ENCODE peak calls at places on chromosomes 5 and 9, in four cellular contexts. R is H1, S is IMR-90, O is adrenal gland. J is an unnamed sample.

GRCh38 chr5:1512541-1513291 is 11.0 kb downstream of the LPCAT1 start:
- DNase-seq in R (peak; percentile 43), S (no peak), O (peak; percentile 11), J (no peak)

GRCh38 chr5:92500752-92501151 is 1080.3 kb downstream of the NR2F1-AS1 start:
- DNase-seq in S (no peak), R (no peak), O (no peak), J (no peak)

GRCh38 chr5:78561261-78561660 is 87.3 kb downstream of the LHFPL2 start:
- DNase-seq in S (no peak), O (no peak), R (no peak), J (no peak)

GRCh38 chr5:180135128-180135955 is 63.8 kb upstream of the RNF130 start:
- DNase-seq in R (peak; percentile 33), S (peak; percentile 79), O (no peak), J (no peak)

GRCh38 chr9:127899200-127899943 is at the start of gene ST6GALNAC6:
- DNase-seq in S (peak; percentile 68), O (peak; percentile 80), R (peak; percentile 82), J (peak; percentile 93)

GRCh38 chr5:61734001-61734400 is 401.9 kb downstream of the ZSWIM6 start:
- DNase-seq in S (no peak), R (no peak), O (no peak), J (no peak)

GRCh38 chr9:107504585-107505455 is 15.3 kb upstream of the KLF4 start:
- DNase-seq in O (no peak), S (peak; percentile 93), R (no peak), J (peak; percentile 63)

GRCh38 chr9:70101265-70101664 is 57.6 kb downstream of the MAMDC2 start:
- DNase-seq in R (no peak), S (peak; percentile 85), O (no peak), J (no peak)

GRCh38 chr5:145925803-145926202 is 10.6 kb upstream of the SH3RF2 start:
- DNase-seq in R (no peak), O (no peak), S (peak; percentile 52), J (no peak)

GRCh38 chr5:30098940-30099339 is 1094.5 kb upstream of the CDH6 start:
- DNase-seq in O (no peak), S (no peak), R (no peak), J (no peak)

GRCh38 chr5:26669523-26669922 is 368.9 kb downstream of the CDH9 start:
- DNase-seq in R (no peak), O (no peak), S (no peak), J (no peak)

GRCh38 chr9:115036691-115037090 is 81.3 kb downstream of the TNC start:
- DNase-seq in S (no peak), O (no peak), R (no peak), J (no peak)

GRCh38 chr9:121783523-121784507 is 132.4 kb downstream of the DAB2IP start:
- DNase-seq in O (peak; percentile 16), S (no peak), R (no peak), J (no peak)

GRCh38 chr5:80703291-80703690 is 48.5 kb upstream of the DHFR start:
- DNase-seq in R (no peak), O (no peak), S (no peak), J (no peak)

GRCh38 chr9:3511537-3511936 is 14.3 kb downstream of the RFX3 start:
- DNase-seq in O (no peak), S (no peak), R (no peak), J (no peak)

GRCh38 chr9:37037137-37037743 is 3.2 kb upstream of the PAX5 start:
- DNase-seq in S (no peak), R (no peak), O (no peak), J (peak; percentile 78)

GRCh38 chr5:79956173-79956670 is 34.8 kb downstream of the MTX3 start:
- DNase-seq in S (peak; percentile 44), O (no peak), R (no peak), J (no peak)

GRCh38 chr5:101288633-101289032 is 385.6 kb upstream of the ST8SIA4 start:
- DNase-seq in S (no peak), O (no peak), R (no peak), J (no peak)

GRCh38 chr5:96609369-96609768 is 52.8 kb upstream of the CAST start:
- DNase-seq in S (no peak), O (no peak), R (no peak), J (no peak)

GRCh38 chr9:28056006-28056405 is 482.7 kb upstream of the C9orf72 start:
- DNase-seq in O (no peak), S (no peak), R (no peak), J (no peak)

GRCh38 chr9:99055384-99055783 is 49.5 kb upstream of the TGFBR1 start:
- DNase-seq in S (no peak), R (no peak), O (peak; percentile 52), J (no peak)

GRCh38 chr9:99059074-99059894 is 45.6 kb upstream of the TGFBR1 start:
- DNase-seq in O (no peak), S (no peak), R (no peak), J (no peak)

GRCh38 chr9:99056186-99056585 is 48.7 kb upstream of the TGFBR1 start:
- DNase-seq in R (no peak), S (no peak), O (no peak), J (no peak)

GRCh38 chr9:99056876-99057664 is 47.8 kb upstream of the TGFBR1 start:
- DNase-seq in R (no peak), S (peak; percentile 91), O (no peak), J (no peak)

DNA sequence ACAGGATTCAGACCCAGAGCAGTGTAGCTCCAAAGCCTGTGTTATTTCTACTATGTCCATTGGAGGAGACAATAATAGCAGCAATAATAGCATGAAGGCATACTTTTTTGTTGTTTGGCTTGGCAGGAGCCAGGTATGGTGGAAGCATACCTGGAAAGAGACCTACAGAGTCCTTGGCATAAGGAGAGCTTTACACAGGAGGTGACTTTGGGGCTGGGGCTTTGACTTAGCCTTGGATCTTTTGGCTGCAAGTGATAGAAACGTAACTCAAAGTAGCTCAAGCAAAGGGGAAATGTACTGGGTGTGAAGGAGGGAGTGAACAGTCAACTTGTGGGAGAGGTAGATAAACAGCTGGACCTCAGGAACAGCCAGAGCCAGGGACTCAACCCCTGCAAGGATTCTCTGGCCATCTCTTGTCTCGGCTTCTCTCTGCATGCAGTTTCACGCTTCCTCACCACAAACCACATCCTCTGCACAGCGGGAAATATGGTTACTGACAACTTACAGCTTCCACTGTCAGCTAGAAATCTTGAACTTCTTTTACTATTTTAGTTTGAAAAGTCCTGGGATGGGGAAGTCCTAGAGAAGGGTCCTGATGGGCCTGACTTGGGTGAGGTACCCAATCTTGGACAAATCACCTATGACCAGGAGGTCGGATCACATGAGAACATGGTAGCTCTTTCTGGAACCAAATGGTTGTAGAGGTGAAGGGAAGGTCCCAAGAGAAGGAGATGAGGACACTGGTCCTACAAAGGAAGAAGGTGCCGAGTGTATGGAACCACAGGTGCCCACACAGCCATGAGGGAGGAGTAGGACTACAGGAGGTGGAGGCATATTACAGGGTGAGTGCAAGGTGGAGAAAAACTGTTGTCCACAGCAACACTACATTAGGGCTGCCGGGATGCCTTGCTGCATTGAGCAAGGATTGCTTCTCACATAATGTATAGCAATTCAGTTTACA is 47.0 kb upstream of the TGFBR1 start:
- DNase-seq in S (peak; percentile 81), R (no peak), O (no peak), J (peak; percentile 42)
- TF ChIP-seq CTCF in S (no peak), R (no peak), O (no peak), J (no peak)

DNA sequence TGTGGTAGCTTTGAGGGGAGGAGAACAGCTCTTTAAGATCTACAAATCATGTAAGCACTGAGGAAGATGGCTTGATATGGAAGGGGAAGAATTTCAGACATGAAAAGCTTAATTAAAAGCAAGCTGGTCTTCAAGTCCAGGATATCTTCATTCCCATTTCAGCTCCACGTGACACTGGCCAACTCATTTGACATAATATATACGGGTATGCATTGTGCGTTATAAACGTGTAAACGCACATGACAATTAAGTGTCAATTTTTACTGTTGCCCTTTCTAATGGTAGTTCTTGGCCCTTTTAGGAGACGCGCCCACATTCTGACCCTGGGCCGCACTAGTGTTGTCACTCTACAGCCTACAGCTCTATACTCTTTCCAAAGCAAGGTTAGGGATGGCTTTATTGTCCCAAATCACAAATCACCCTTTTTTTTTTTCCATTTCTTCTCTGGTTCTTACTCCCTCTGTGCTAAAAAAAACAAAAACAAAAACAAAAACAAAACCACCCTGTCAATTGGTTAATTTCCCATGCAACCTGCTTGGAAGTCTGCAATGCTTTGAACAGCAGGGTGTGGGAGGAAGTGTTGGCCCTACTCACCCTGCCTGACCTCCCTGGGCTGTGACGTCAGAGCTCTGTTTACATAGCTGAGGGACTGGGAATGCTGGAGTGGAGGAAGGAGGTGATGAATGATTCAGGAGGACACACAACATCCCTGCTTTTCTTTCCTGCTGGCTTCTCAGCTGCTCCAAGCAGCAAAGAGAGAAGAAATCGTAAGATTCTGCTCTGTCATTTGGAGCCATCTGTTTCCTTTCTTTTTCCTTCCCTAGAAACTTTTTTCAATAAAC is 19.3 kb downstream of the RFK start:
- DNase-seq in O (peak; percentile 46), R (no peak), S (peak; percentile 96), J (peak; percentile 48)
- TF ChIP-seq POLR2A in O (no peak), R (no peak), S (no peak), J (no peak)

DNA sequence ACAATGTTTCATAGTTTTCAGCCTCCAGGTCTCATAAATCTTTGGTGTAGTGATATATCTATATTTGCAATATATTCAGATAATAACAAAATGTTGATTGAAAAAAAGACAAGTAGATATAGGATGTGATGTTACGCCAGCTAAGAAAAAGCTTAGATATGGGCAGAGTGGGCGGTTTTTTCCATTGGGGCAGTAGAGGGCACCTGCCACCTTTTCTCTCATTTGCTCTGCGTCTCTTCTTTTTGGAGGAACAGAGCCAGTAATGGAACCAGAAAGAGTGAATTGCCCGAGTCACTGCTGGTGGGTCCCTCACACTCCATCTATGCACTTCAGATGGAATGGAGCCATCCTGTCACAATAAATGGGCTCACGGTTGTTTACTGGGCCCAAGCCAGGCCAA is 62.1 kb upstream of the FANCC start:
- DNase-seq in O (no peak), S (no peak), R (peak; percentile 41), J (no peak)
- TF ChIP-seq CTCF in O (no peak), S (no peak), R (peak; percentile 20), J (no peak)

DNA sequence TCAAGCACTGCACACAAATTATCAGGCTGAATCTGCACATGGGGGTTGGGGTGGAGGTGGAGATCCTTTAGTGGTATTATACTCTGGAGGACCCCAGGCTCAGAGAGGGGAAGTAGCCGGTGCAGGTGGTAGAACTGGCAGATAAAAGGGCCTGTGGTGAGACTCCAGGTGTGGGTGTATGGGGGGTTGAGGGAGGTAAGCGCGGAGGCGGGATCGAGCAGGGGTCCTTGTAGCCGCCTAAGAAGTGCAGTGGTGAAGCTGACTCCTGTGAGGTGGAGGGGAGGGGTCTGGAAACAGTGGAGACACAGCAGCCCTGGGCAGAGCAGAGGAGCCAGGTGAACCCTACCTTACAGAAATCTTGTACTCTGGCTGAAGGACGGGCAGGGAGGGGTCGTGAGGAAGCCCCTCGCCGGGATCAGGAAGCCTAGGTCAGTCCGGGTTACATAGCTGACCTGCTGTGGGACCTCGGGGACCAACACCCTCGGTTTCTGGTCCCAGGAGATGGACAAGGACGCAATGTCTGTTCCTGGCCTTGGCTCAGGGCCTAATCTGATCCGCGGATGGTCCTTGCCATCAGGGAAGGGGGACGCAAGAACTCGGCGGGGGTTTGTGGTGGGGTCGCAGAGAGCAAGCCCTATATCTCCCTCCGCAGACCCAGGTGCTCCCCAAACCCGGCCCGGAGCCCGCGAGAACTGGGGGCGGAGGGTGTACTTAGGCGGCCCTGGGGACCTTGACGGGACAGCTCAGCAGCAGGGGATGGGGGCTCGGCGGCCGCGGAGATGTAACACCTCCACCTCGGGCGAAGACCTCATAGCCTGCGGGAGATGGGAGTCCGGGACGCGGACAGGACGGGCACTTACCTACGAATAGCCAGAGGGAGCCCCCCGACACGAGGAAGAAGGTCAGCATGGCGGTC is 555 bp downstream of the ACSL6 start:
- DNase-seq in O (peak; percentile 17), R (peak; percentile 60), S (no peak), J (peak; percentile 82)
- TF ChIP-seq POLR2A in O (no peak), R (no peak), S (no peak), J (no peak)

J was measured in lower leg skin.